ENCODE peak calls at places on chromosome 12, in six cellular contexts. H is upper lobe of left lung, N is K562, Q is endothelial cell of umbilical vein, S is SK-N-SH, V is transverse colon. I is an unnamed sample. For H3K36me3 and H3K9me3, the result is how much of the 10 kb centered on the place peaks cover.

GRCh38 chr12:6062427-6063378 is 61.8 kb downstream of the VWF start:
- DNase-seq in H (peak), N (peak), Q (no peak), S (peak), V (peak), I (peak)

GRCh38 chr12:48350249-48351021 is at the start of gene ZNF641:
- DNase-seq in H (peak), N (peak), Q (peak), S (peak), V (peak), I (peak)

GRCh38 chr12:122203301-122203967 is at the start of gene B3GNT4:
- DNase-seq in H (peak), N (peak), Q (peak), S (peak), V (peak), I (peak)

GRCh38 chr12:74111688-74112360 is 425.8 kb upstream of the ATXN7L3B start:
- DNase-seq in H (no peak), N (no peak), Q (no peak), S (peak), V (no peak), I (no peak)

GRCh38 chr12:89706551-89707348 is 1.9 kb downstream of the ATP2B1 start:
- DNase-seq in H (no peak), N (no peak), Q (peak), S (peak), V (no peak), I (no peak)

GRCh38 chr12:104909761-104910160 is 48.3 kb downstream of the SLC41A2 start:
- DNase-seq in H (no peak), N (no peak), Q (no peak), S (no peak), V (no peak), I (no peak)

GRCh38 chr12:101877816-101878811 is 734 bp downstream of the DRAM1 start:
- DNase-seq in H (no peak), N (peak), Q (peak), S (peak), V (peak), I (peak)

GRCh38 chr12:89140580-89141236 is 211.6 kb downstream of the DUSP6 start:
- DNase-seq in H (no peak), N (no peak), Q (no peak), S (no peak), V (no peak), I (no peak)

GRCh38 chr12:41778934-41779333 is 365.7 kb downstream of the GXYLT1 start:
- DNase-seq in H (no peak), N (no peak), Q (no peak), S (no peak), V (no peak), I (no peak)

GRCh38 chr12:121811434-121812319 is 7.9 kb downstream of the SETD1B start:
- DNase-seq in H (peak), N (peak), Q (peak), S (peak), V (peak), I (peak)

GRCh38 chr12:75814856-75815754 is 216.5 kb downstream of the PHLDA1 start:
- DNase-seq in H (no peak), N (no peak), Q (peak), S (peak), V (no peak), I (no peak)

GRCh38 chr12:38053655-38054464 is 262.7 kb upstream of the ALG10B start:
- DNase-seq in H (peak), N (peak), Q (no peak), S (peak), V (peak), I (peak)

GRCh38 chr12:127150028-127150427 is 1116.9 kb upstream of the TMEM132C start:
- DNase-seq in H (no peak), N (no peak), Q (no peak), S (no peak), V (no peak), I (no peak)

GRCh38 chr12:75444444-75445136 is 36.0 kb upstream of the GLIPR1 start:
- DNase-seq in H (no peak), N (no peak), Q (no peak), S (no peak), V (no peak), I (no peak)

GRCh38 chr12:70052931-70053497 is 190.2 kb upstream of the CNOT2 start:
- DNase-seq in H (no peak), N (peak), Q (peak), S (no peak), V (peak), I (peak)

GRCh38 chr12:109291531-109292341 is 17.3 kb downstream of the FOXN4 start:
- DNase-seq in H (peak), N (no peak), Q (no peak), S (peak), V (peak), I (peak)

GRCh38 chr12:55034218-55034617 is 14.4 kb downstream of the NEUROD4 start:
- DNase-seq in H (peak), N (no peak), Q (no peak), S (no peak), V (no peak), I (no peak)

DNA sequence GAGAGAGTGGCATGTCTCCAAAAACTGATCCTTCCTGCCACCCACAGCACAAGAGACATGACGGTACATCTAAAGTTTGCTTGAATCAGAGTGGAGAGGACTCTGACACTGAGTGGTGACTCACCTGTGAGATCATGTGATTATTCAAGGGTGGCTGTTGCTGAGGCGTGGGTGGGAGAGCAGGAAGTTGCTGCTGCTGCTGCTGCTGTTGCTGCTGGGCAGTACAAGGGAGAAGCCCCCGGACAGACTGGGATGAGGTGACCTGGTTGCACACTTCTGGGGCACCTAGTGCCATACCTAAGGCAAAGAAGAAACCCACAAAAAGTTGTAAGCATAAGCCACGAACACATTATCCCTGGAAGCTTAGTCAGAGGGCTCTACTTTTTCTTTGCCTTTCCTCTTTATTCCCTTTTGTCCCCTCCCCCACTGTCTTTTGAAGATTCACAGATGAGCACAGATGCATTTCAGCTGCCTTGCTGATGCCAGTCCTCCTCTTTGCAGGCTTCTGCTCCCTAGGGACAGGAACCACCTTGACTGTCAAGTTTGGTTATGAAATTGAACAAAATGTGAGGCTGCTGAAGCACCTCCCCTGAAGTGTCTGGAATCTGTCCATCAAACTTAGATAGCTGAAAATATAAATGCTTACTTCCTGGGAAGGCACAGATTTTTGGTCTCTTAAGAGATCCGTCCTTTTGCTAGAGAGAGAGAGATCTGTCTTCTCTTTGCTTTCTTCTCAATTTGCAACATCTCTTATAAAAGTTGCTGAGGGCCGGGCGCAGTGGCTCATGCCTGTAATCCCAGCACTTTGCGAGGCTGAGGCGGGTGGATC is 29.5 kb upstream of the STAC3 start:
- DNase-seq in H (no peak), N (peak), Q (peak), S (no peak), V (peak), I (peak)
- H3K36me3 ChIP-seq in H (half or more), N (under half), Q (under half), S (under half), V (under half), I (half or more)

GRCh38 chr12:120199025-120199424 is 1.9 kb downstream of the RPLP0 start:
- DNase-seq in H (no peak), N (no peak), Q (no peak), S (no peak), V (no peak), I (no peak)
- TF ChIP-seq POLR2AphosphoS5 in H (no peak), N (no peak), Q (no peak), S (peak), V (no peak), I (no peak)

GRCh38 chr12:132923356-132923909 is 32.7 kb downstream of the ZNF605 start:
- DNase-seq in H (no peak), N (no peak), Q (no peak), S (no peak), V (no peak), I (no peak)

GRCh38 chr12:132925597-132926416 is 30.3 kb downstream of the ZNF605 start:
- DNase-seq in H (no peak), N (no peak), Q (no peak), S (no peak), V (no peak), I (no peak)

GRCh38 chr12:132922676-132923075 is 33.4 kb downstream of the ZNF605 start:
- DNase-seq in H (no peak), N (no peak), Q (no peak), S (no peak), V (no peak), I (no peak)

GRCh38 chr12:132926417-132926833 is 29.7 kb downstream of the ZNF605 start:
- DNase-seq in H (no peak), N (no peak), Q (no peak), S (no peak), V (no peak), I (no peak)

GRCh38 chr12:132924356-132924755 is 31.8 kb downstream of the ZNF605 start:
- DNase-seq in H (no peak), N (no peak), Q (no peak), S (no peak), V (no peak), I (no peak)
- H3K9me3 ChIP-seq in H (half or more), N (under half), Q (under half), S (half or more), V (half or more), I (half or more)

DNA sequence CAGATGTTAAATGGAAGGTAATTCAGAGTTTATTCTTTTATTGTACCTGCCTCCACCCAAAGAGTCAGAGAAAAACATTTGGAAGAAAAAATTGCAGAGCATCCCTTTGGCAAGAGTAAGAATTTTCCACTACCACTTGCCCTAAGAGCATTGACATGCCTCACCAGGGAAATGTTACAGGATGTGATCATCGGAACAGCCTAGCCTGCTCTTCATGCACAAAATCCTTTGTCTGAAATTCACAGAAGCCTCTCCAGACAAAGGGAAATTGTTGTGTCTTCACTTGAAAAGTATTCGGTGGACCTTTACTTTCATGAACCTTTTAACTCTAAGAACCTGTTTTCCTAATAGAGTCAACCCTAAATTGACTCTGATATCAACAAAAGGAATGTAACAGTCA is 36.9 kb downstream of the ATP2A2 start:
- DNase-seq in H (no peak), N (no peak), Q (peak), S (no peak), V (no peak), I (no peak)
- H3K36me3 ChIP-seq in H (under half), N (half or more), Q (under half), S (under half), V (under half), I (under half)

DNA sequence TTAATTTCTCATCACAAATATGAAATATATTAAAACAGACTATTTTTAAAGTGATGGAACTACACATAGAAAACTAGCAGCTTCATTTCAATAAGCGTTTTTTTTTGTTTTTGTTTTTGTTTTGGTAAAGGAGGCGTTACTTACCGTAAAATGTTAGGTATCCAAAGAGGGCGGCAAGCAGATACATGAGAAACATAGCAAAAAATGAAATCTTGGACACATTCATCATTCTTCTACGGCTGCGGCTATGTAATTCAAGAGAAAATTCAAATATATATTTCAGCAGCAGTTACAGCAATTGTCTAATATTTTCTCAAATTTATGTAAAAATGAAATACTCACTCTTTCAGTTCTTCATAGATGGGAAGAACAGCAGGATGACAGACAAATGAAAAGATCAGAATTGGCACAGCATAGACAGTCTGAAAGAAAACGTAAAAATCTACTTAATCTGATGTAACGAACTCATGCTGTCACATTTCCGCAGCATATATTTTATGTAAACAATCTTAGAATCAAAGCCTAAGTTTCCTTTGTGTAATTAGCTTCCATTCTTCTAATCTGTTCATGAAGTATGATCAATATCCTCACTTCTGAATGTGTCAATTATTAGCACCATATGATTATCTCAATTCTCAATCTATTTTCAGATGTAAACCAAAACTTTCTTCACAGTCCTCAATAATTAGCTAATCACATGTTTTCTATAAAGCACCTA is 8.8 kb downstream of the SLC38A2 start:
- DNase-seq in H (no peak), N (no peak), Q (no peak), S (no peak), V (no peak), I (no peak)
- TF ChIP-seq POLR2AphosphoS5 in H (no peak), N (peak), Q (no peak), S (peak), V (no peak), I (peak)

DNA sequence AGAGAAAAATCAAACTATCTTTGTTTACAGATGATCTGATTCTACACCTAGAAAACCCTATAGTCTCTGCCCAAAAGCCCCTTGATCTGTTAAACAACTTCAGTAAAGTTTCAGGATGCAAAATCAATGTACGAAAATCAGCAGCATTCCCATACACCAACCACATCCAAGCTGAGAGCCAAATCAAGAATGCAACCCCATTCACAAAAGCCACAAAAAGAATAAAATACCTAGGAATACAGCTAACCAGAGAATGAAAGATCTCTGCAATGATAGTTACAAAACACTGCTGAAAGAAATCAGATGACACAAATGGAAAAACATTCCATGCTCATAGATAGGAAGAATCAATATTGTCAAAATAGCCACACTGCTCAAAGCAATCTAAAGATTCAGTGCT is 265.7 kb downstream of the AEBP2 start:
- DNase-seq in H (no peak), N (no peak), Q (no peak), S (no peak), V (no peak), I (no peak)
- H3K9me3 ChIP-seq in H (under half), N (under half), Q (under half), S (under half), V (under half), I (under half)

GRCh38 chr12:77366616-77367015 is 301.2 kb upstream of the E2F7 start:
- DNase-seq in H (no peak), N (no peak), Q (no peak), S (no peak), V (no peak), I (no peak)
- H3K36me3 ChIP-seq in H (under half), N (under half), Q (under half), S (under half), V (under half), I (under half)

DNA sequence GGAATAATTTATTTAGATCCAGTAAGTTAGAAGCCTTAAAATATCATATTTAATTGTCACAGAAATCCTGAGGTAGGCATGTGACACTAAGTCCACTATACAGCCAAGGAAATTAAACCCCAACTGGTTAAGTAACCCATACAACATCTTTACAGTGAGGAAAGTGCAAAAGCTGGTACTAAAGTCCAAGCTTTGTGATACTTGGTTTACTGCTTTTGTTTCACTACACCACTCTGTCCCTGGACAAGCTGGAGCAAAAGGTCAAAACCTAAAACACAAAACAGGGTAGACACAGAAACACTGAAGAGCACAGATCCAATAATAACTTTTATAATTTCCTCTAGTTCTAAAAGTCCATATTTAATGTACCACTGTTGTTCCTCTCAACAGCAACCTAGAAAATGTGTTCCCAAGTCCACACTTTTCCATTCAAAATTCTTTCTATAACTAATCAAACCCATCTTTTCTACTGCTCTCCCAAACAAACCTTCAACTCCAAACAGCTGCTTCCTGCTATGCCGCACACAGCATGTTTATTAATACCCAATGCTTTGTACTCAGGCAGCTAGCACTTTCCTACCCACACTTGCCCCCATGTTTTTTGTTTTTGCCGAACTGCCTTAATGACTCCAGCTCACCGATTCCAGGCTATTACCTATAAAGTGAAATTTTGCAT is 90.9 kb downstream of the MED13L start:
- DNase-seq in H (no peak), N (no peak), Q (peak), S (no peak), V (no peak), I (no peak)
- TF ChIP-seq POLR2AphosphoS5 in H (no peak), N (no peak), Q (no peak), S (no peak), V (no peak), I (no peak)

DNA sequence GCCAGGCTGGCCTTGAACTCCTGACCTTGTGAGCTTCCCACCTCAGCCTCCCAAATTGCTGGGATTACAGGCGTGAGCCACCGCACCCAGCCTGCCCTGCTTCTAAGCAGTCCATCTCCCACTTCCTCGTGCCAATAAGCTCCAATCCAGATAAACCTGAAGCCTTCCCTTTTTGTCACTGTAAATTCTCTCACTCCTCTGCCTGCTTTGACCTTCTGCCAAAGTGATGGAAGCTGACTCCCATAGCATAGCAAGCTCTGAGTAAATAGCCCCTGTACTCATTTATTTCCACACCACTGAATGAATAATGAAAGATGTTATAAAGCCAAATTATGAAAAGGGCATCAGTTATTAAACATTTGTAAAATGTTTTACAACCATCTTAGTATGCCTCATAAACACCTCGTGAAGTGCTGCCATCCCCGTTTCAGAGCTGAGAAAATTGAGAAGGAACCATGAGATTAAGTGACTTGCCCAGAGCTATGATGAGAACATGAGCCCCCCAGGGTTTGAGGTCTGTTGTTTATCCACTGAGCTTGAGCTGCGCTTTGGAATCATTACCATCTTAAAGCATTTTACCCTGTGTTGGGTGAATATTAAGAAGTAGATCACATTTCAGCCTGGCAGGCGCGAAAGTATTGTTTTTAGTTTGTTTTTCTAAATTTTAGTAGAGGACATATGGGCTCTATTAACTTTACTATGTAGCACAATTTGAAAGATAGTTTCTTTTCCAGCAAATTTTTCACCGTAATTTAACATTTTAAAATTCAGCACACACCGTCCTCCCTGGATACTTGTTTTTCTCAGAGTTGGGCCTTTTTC is 30.3 kb downstream of the MANSC1 start:
- DNase-seq in H (no peak), N (no peak), Q (no peak), S (no peak), V (peak), I (no peak)
- H3K9me3 ChIP-seq in H (under half), N (under half), Q (under half), S (under half), V (under half), I (under half)